ENCODE peak calls at places on chromosome 18, in eight cellular contexts. P is K562; S is heart left ventricle; L is fibroblast of lung; H is SJSA1; J is effector memory CD4-positive, alpha-beta T cell; M is astrocyte; W is cardiac muscle cell. Q is an unnamed sample. For H3K4me1, the result is how much of the 10 kb centered on the place peaks cover.

GRCh38 chr18:56083889-56084288 is 495.9 kb upstream of the TCF4 start:
- DNase-seq in L (peak), J (no peak), H (no peak), P (no peak), M (no peak), S (no peak), W (no peak), Q (no peak)

GRCh38 chr18:79680100-79680879 is 687 bp downstream of the CTDP1 start:
- DNase-seq in S (peak), W (peak), P (peak), J (peak), L (peak), M (peak), H (peak), Q (peak)

GRCh38 chr18:3722662-3723433 is 272.9 kb downstream of the TGIF1 start:
- DNase-seq in M (peak), H (no peak), S (no peak), W (no peak), P (no peak), J (no peak), L (peak), Q (no peak)

GRCh38 chr18:52764271-52764670 is 424.3 kb downstream of the DCC start:
- DNase-seq in L (no peak), P (no peak), J (no peak), W (no peak), M (no peak), H (no peak), S (no peak), Q (no peak)

GRCh38 chr18:8890957-8891464 is 185.7 kb downstream of the MTCL1 start:
- DNase-seq in M (peak), P (peak), H (peak), L (peak), J (no peak), W (peak), S (no peak), Q (no peak)

GRCh38 chr18:79498662-79499061 is 102.9 kb downstream of the NFATC1 start:
- DNase-seq in L (no peak), S (no peak), P (no peak), H (no peak), W (no peak), J (no peak), M (no peak), Q (peak)

GRCh38 chr18:62366992-62367391 is 41.9 kb downstream of the TNFRSF11A start:
- DNase-seq in S (no peak), W (no peak), H (no peak), J (no peak), L (no peak), M (no peak), P (no peak), Q (no peak)

GRCh38 chr18:59051470-59052165 is 88.1 kb upstream of the SEC11C start:
- DNase-seq in P (no peak), S (no peak), W (peak), H (no peak), M (no peak), L (peak), J (no peak), Q (no peak)

GRCh38 chr18:58269931-58270330 is 225.9 kb downstream of the NEDD4L start:
- DNase-seq in P (no peak), J (no peak), W (no peak), H (no peak), M (no peak), S (no peak), L (no peak), Q (no peak)

GRCh38 chr18:63970803-63971191 is 916 bp downstream of the SERPINB8 start:
- DNase-seq in J (no peak), W (peak), H (no peak), P (no peak), M (no peak), L (peak), S (peak), Q (no peak)

GRCh38 chr18:75129717-75130477 is 79.0 kb downstream of the PTGR3 start:
- DNase-seq in W (no peak), M (no peak), L (no peak), J (no peak), P (no peak), S (no peak), H (no peak), Q (no peak)

GRCh38 chr18:68034293-68034692 is 517.8 kb upstream of the DSEL start:
- DNase-seq in H (no peak), J (no peak), P (no peak), W (peak), S (no peak), M (no peak), L (peak), Q (no peak)

GRCh38 chr18:78638889-78639596 is 340.6 kb upstream of the SALL3 start:
- DNase-seq in J (no peak), M (no peak), H (no peak), L (no peak), P (no peak), W (no peak), S (no peak), Q (no peak)

GRCh38 chr18:50944245-50944917 is 23.5 kb upstream of the ELAC1 start:
- DNase-seq in S (no peak), W (peak), J (no peak), M (no peak), P (no peak), H (no peak), L (no peak), Q (no peak)

GRCh38 chr18:3652380-3653262 is 202.6 kb downstream of the TGIF1 start:
- DNase-seq in M (peak), H (peak), W (peak), S (peak), L (peak), J (no peak), P (peak), Q (no peak)

GRCh38 chr18:21179590-21180220 is 62.3 kb upstream of the GREB1L start:
- DNase-seq in W (peak), M (peak), S (no peak), H (peak), J (peak), P (peak), L (peak), Q (peak)

GRCh38 chr18:62763101-62763521 is 47.8 kb downstream of the PHLPP1 start:
- DNase-seq in H (no peak), L (no peak), S (no peak), M (no peak), P (no peak), J (no peak), W (no peak), Q (no peak)

GRCh38 chr18:63440219-63440618 is 17.9 kb upstream of the VPS4B start:
- DNase-seq in L (no peak), W (no peak), S (no peak), M (no peak), P (no peak), H (no peak), J (no peak), Q (no peak)

GRCh38 chr18:61572871-61573270 is 239.6 kb downstream of the CDH20 start:
- DNase-seq in J (no peak), S (no peak), P (no peak), L (peak), M (peak), W (no peak), H (no peak), Q (no peak)

GRCh38 chr18:80246656-80247402 is 485 bp downstream of the PARD6G start:
- DNase-seq in L (peak), P (peak), M (no peak), S (no peak), W (peak), J (no peak), H (peak), Q (peak)

GRCh38 chr18:51151568-51152511 is 45.6 kb downstream of the MEX3C start:
- DNase-seq in M (no peak), P (no peak), J (peak), S (no peak), L (no peak), W (no peak), H (no peak), Q (peak)

GRCh38 chr18:9025104-9025838 is 77.2 kb upstream of the NDUFV2 start:
- DNase-seq in W (no peak), H (no peak), L (peak), S (no peak), M (peak), P (no peak), J (no peak), Q (no peak)

GRCh38 chr18:58298251-58299134 is 254.5 kb downstream of the NEDD4L start:
- DNase-seq in M (no peak), P (peak), H (no peak), L (no peak), W (no peak), J (no peak), S (no peak), Q (no peak)

GRCh38 chr18:43060020-43060419 is 55.5 kb downstream of the RIT2 start:
- DNase-seq in W (peak), P (no peak), J (no peak), L (peak), H (no peak), S (no peak), M (peak), Q (no peak)

GRCh38 chr18:74589021-74589420 is 8.6 kb upstream of the ZNF407 start:
- DNase-seq in W (no peak), J (no peak), H (no peak), L (no peak), P (no peak), M (no peak), S (no peak), Q (no peak)

GRCh38 chr18:31512203-31512764 is 14.3 kb downstream of the DSG2 start:
- DNase-seq in H (peak), M (peak), P (no peak), L (peak), J (no peak), S (no peak), W (peak), Q (no peak)

GRCh38 chr18:22405142-22405541 is 12.6 kb downstream of the CTAGE1 start:
- DNase-seq in H (no peak), M (no peak), L (no peak), W (no peak), P (no peak), S (no peak), J (no peak), Q (no peak)

GRCh38 chr18:75204978-75205759 is 3.8 kb downstream of the PTGR3 start:
- DNase-seq in S (no peak), H (no peak), L (no peak), W (no peak), J (no peak), M (no peak), P (no peak), Q (no peak)

GRCh38 chr18:51188024-51188701 is 9.3 kb downstream of the MEX3C start:
- DNase-seq in W (no peak), S (no peak), L (no peak), P (no peak), H (no peak), J (no peak), M (no peak), Q (no peak)

GRCh38 chr18:59140287-59140885 is 702 bp downstream of the SEC11C start:
- DNase-seq in H (no peak), P (peak), L (peak), S (no peak), J (no peak), M (peak), W (peak), Q (no peak)

GRCh38 chr18:79765491-79766245 is 32.1 kb upstream of the KCNG2 start:
- DNase-seq in W (peak), L (peak), P (no peak), H (no peak), J (no peak), S (no peak), M (peak), Q (peak)

GRCh38 chr18:31819106-31819924 is 58.6 kb upstream of the SLC25A52 start:
- DNase-seq in M (peak), W (peak), J (no peak), P (peak), S (no peak), H (peak), L (peak), Q (no peak)

GRCh38 chr18:21955757-21956652 is 213.4 kb upstream of the GATA6 start:
- DNase-seq in M (peak), P (peak), W (peak), S (peak), H (peak), J (peak), L (peak), Q (peak)

GRCh38 chr18:68267583-68267982 is 447.3 kb downstream of the TMX3 start:
- DNase-seq in W (peak), M (peak), J (no peak), H (peak), P (no peak), S (no peak), L (peak), Q (no peak)

GRCh38 chr18:75208836-75209128 is 157 bp downstream of the PTGR3 start:
- DNase-seq in W (no peak), J (no peak), M (no peak), H (peak), S (no peak), P (no peak), L (no peak), Q (no peak)

GRCh38 chr18:62991959-62992358 is 276.6 kb downstream of the PHLPP1 start:
- DNase-seq in P (peak), W (no peak), J (no peak), M (no peak), L (no peak), S (no peak), H (no peak), Q (no peak)

GRCh38 chr18:49362431-49362830 is 98.0 kb downstream of the DYM start:
- DNase-seq in M (no peak), W (peak), H (no peak), P (no peak), J (no peak), S (no peak), L (no peak), Q (no peak)

GRCh38 chr18:23664674-23665073 is 2.0 kb upstream of the ANKRD29 start:
- DNase-seq in H (no peak), W (no peak), S (no peak), M (no peak), P (no peak), L (no peak), J (no peak), Q (no peak)
- H3K27ac ChIP-seq in H (no peak), W (no peak), S (no peak), M (no peak), P (no peak), L (no peak), J (no peak), Q (no peak)

DNA sequence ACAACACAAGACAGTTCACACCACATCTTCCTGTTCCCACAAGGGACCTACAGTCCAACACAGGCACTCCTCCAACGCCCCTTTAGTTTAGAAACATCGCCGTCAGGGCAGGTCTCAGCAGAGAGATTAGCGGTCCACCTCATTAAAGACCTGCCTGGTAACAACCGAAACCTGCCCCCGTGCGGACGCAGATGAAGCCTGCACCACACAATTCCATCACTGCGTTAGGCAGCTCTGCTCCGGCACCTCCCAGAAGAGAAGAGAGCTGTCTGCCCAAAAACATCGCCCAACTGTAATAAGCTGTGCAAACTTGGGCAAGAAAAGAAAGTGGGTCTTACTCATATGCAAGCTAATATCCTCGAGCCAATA is 32.7 kb downstream of the ZNF516 start:
- DNase-seq in J (no peak), S (no peak), L (no peak), W (no peak), M (no peak), H (no peak), P (peak), Q (no peak)
- H3K4me1 ChIP-seq in J (under half), S (under half), L (under half), W (under half), M (under half), H (under half), P (under half), Q (under half)

DNA sequence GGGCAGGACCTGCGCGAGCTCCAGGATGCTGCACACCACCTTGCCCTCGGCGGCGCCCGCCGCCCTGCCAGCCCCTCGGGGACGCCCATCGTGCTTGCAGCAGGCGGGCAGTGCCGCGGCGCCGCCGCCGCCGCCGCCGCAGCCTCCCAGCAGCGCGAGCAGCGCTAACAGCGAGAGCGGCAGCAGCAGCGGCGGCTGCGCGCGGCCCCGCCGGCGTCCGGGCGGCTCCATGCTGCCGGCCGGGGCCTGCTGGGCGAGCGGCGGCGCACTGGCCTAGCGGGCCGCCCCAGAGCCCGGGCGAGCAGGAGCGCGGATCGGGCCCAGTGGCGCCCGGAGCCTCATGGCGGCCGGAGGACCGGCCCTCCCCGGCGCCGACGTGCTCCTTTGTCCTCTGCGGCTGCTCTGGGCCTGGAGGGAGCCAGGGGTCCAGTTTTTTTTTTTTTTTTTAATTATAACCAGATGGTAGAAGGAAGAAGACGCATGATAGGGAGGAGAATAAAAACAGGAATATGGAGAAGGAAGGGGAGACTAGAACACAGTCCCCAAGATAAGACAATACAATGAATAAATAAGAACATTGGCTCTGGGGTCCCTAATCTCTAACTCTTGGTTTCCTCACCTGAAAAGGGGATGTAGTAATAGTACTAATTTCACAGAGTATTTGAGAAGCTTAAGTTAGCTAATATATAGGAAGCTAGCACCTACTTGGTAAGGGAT is 17.1 kb upstream of the ANKRD62 start:
- DNase-seq in H (peak), W (peak), J (no peak), M (peak), L (peak), S (peak), P (no peak), Q (no peak)
- H3K4me3 ChIP-seq in H (peak), W (peak), J (no peak), M (no peak), L (peak), S (no peak), P (peak), Q (no peak)

DNA sequence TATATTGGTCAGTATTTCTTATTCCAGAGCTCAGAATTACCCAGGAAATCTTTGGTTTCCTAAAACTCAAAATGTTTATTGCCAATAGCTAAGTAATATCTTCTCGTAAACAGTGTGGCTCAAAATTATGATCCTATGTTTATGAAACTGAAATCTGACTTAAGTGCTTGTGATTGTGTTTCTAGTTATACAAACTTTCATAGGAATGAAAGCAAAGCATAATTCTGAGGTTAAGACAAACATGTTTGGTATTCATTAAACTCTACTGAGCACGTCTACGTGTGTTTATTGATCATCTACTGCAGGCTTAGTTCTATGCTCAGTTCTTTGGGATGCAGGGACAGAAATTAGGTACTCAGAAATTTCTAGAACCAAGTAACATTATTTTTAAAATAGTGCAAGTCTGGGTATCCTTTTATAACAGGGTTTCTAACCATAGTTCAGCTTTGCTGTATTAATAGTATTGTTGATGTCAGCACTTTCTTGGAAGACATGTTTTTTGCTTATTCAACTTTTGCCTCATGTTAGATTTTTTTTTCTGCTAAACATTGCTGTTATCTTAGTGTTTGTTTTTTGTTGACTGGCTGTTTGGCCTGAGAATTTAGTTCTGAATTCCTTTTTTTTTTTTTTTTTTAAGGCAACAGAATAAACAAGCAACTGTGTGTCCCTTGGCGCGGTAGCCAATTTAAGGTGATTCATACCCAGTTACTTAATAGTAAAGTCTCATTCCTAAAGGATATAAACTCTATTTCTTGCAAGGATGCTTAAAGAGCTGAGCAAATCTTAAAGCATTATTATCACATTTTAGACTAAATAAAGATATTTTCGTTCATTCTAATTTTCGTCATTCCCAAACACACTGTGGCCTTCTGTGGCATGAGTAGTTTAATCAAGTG is 31.3 kb downstream of the PTPRM start:
- DNase-seq in H (peak), W (peak), P (no peak), M (peak), S (no peak), L (peak), J (no peak), Q (no peak)
- H3K27ac ChIP-seq in H (peak), W (no peak), P (no peak), M (no peak), S (no peak), L (no peak), J (no peak), Q (no peak)

DNA sequence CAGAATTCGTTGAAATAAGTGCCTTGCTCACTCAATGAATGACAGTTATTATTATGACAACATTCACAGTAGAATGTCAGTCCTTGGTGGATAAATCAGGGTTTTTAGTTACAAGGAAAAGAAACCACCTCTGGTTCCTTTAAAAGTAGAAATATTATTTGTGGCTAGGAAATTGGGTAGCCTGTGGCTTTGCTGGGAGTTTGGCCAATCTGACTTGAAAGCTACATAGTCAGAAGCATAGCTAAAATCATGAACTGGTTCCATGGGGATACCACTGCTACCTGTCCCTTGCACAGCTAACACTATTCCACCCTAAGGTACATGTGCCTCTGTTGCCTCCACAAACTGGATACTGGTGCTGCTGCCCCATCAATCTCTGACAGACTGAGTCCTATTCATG is 12.8 kb upstream of the SMCHD1 start:
- DNase-seq in S (no peak), L (no peak), H (no peak), M (peak), J (no peak), P (no peak), W (no peak), Q (no peak)
- H3K4me1 ChIP-seq in S (under half), L (under half), H (under half), M (under half), J (half or more), P (under half), W (under half), Q (half or more)

GRCh38 chr18:53906681-53907080 is 317.8 kb downstream of the MBD2 start:
- DNase-seq in M (peak), H (no peak), S (no peak), W (no peak), P (no peak), L (no peak), J (no peak), Q (no peak)

GRCh38 chr18:53909668-53910067 is 314.8 kb downstream of the MBD2 start:
- DNase-seq in L (no peak), J (no peak), P (peak), H (peak), S (no peak), W (no peak), M (no peak), Q (no peak)

GRCh38 chr18:53911200-53911599 is 313.3 kb downstream of the MBD2 start:
- DNase-seq in S (no peak), P (no peak), W (no peak), H (no peak), L (no peak), M (no peak), J (no peak), Q (no peak)
- H3K4me3 ChIP-seq in S (no peak), P (no peak), W (no peak), H (no peak), L (no peak), M (no peak), J (no peak), Q (no peak)

GRCh38 chr18:12885500-12885899 is 1.5 kb upstream of the PTPN2 start:
- DNase-seq in H (no peak), J (no peak), W (no peak), M (no peak), L (no peak), P (peak), S (no peak), Q (no peak)
- H3K27ac ChIP-seq in H (no peak), J (peak), W (no peak), M (no peak), L (no peak), P (no peak), S (no peak), Q (no peak)

Q was measured in CD8-positive, alpha-beta memory T cell.